ENCODE peak calls at places on chromosome 14, in eight cellular contexts. N is cardiac fibroblast; Q is CD8-positive, alpha-beta T cell; U is fibroblast of pulmonary artery; T is SK-N-SH; H is epithelial cell of proximal tubule; J is esophagus muscularis mucosa; V is AG09309. E is an unnamed sample.

GRCh38 chr14:88044129-88044727 is 39.3 kb downstream of the GPR65 start:
- DNase-seq in T (no peak), N (peak), H (no peak), V (no peak), Q (no peak), J (no peak), U (no peak), E (no peak)

GRCh38 chr14:65575389-65575788 is 162.9 kb downstream of the FUT8 start:
- DNase-seq in N (no peak), T (no peak), H (no peak), U (no peak), V (no peak), J (no peak), Q (no peak), E (no peak)

GRCh38 chr14:49659526-49660455 is 24.7 kb upstream of the DNAAF2 start:
- DNase-seq in N (no peak), U (no peak), V (no peak), T (no peak), H (no peak), Q (no peak), J (no peak), E (no peak)

GRCh38 chr14:23181453-23181852 is 2.0 kb downstream of the SLC7A8 start:
- DNase-seq in U (no peak), Q (no peak), J (no peak), V (no peak), T (no peak), N (no peak), H (no peak), E (no peak)

GRCh38 chr14:58243790-58244555 is 670 bp upstream of the PSMA3 start:
- DNase-seq in U (peak), J (no peak), H (no peak), V (no peak), Q (no peak), N (peak), T (no peak), E (no peak)

GRCh38 chr14:72615511-72616121 is 278.3 kb downstream of the DPF3 start:
- DNase-seq in Q (no peak), N (peak), J (peak), V (no peak), U (peak), H (no peak), T (no peak), E (peak)

GRCh38 chr14:50951032-50951431 is 6.7 kb upstream of the PYGL start:
- DNase-seq in H (no peak), T (no peak), J (no peak), V (no peak), N (no peak), U (no peak), Q (no peak), E (no peak)

GRCh38 chr14:82710257-82710841 is 1176.7 kb upstream of the SEL1L start:
- DNase-seq in V (no peak), T (peak), H (no peak), N (peak), J (no peak), Q (no peak), U (peak), E (peak)

GRCh38 chr14:105187935-105188524 is 6.9 kb upstream of the NUDT14 start:
- DNase-seq in J (no peak), V (no peak), H (no peak), Q (no peak), N (no peak), U (no peak), T (no peak), E (no peak)

GRCh38 chr14:56282179-56282578 is 164.0 kb downstream of the PELI2 start:
- DNase-seq in T (no peak), N (no peak), U (no peak), J (no peak), Q (no peak), H (no peak), V (no peak), E (no peak)

GRCh38 chr14:65753061-65753460 is 340.5 kb downstream of the FUT8 start:
- DNase-seq in N (no peak), T (no peak), V (no peak), U (no peak), J (no peak), H (no peak), Q (no peak), E (no peak)

GRCh38 chr14:45201908-45202307 is 51.1 kb downstream of the MIS18BP1 start:
- DNase-seq in V (no peak), U (peak), T (peak), N (peak), J (no peak), H (no peak), Q (peak), E (no peak)

GRCh38 chr14:105452963-105453362 is 21.7 kb upstream of the CRIP2 start:
- DNase-seq in U (no peak), H (no peak), Q (no peak), J (no peak), V (no peak), N (no peak), T (no peak), E (no peak)

GRCh38 chr14:60656755-60657608 is 7.7 kb upstream of the SIX1 start:
- DNase-seq in V (no peak), U (peak), H (no peak), T (peak), N (peak), J (no peak), Q (no peak), E (no peak)

GRCh38 chr14:62378057-62378456 is 615.8 kb downstream of the SNAPC1 start:
- DNase-seq in U (no peak), V (no peak), H (no peak), Q (no peak), T (no peak), J (no peak), N (no peak), E (no peak)

GRCh38 chr14:77660754-77661153 is 44.3 kb upstream of the SPTLC2 start:
- DNase-seq in V (no peak), Q (no peak), T (peak), H (no peak), J (no peak), U (no peak), N (no peak), E (peak)

GRCh38 chr14:20801726-20802125 is 918 bp downstream of the RNASE1 start:
- DNase-seq in U (no peak), H (no peak), V (no peak), T (no peak), J (no peak), Q (no peak), N (peak), E (no peak)

GRCh38 chr14:44795725-44796124 is 166.0 kb downstream of the KLHL28 start:
- DNase-seq in U (no peak), N (no peak), H (no peak), V (no peak), Q (no peak), T (no peak), J (no peak), E (no peak)

GRCh38 chr14:29941401-29941800 is 13.8 kb upstream of the PRKD1 start:
- DNase-seq in U (no peak), V (no peak), Q (no peak), J (no peak), T (no peak), H (no peak), N (no peak), E (no peak)

GRCh38 chr14:57641776-57642175 is 148.1 kb upstream of the CCDC198 start:
- DNase-seq in T (no peak), Q (no peak), V (no peak), J (no peak), N (no peak), U (no peak), H (no peak), E (no peak)

GRCh38 chr14:106347291-106347778 is 821.0 kb downstream of the TMEM121 start:
- DNase-seq in V (no peak), U (no peak), Q (no peak), T (no peak), H (no peak), J (no peak), N (no peak), E (no peak)

GRCh38 chr14:33469898-33470297 is 481.0 kb downstream of the EGLN3 start:
- DNase-seq in H (no peak), U (no peak), J (no peak), T (no peak), V (no peak), N (no peak), Q (no peak), E (no peak)

GRCh38 chr14:61051046-61051445 is 70.0 kb downstream of the SLC38A6 start:
- DNase-seq in H (no peak), V (peak), N (peak), Q (no peak), J (no peak), U (peak), T (no peak), E (no peak)

GRCh38 chr14:36580856-36581831 is 1.3 kb downstream of the NKX2-8 start:
- DNase-seq in V (no peak), T (peak), J (no peak), H (no peak), U (peak), N (peak), Q (no peak), E (no peak)

GRCh38 chr14:98925362-98926040 is 346.5 kb downstream of the BCL11B start:
- DNase-seq in T (no peak), V (no peak), U (no peak), N (no peak), J (no peak), H (no peak), Q (no peak), E (no peak)

GRCh38 chr14:29085546-29085945 is 319.0 kb downstream of the FOXG1 start:
- DNase-seq in N (peak), T (peak), J (no peak), Q (no peak), H (no peak), U (peak), V (no peak), E (no peak)

GRCh38 chr14:92625213-92625612 is 111.6 kb downstream of the RIN3 start:
- DNase-seq in J (no peak), Q (no peak), T (no peak), V (peak), U (peak), H (peak), N (peak), E (peak)

GRCh38 chr14:56294125-56294524 is 175.9 kb downstream of the PELI2 start:
- DNase-seq in N (no peak), J (no peak), Q (no peak), H (no peak), T (no peak), V (no peak), U (no peak), E (no peak)

GRCh38 chr14:102590667-102591099 is 1.8 kb upstream of the RCOR1 start:
- DNase-seq in T (peak), J (no peak), H (no peak), V (no peak), U (peak), Q (no peak), N (peak), E (no peak)

GRCh38 chr14:68834816-68835215 is 41.9 kb upstream of the ZFP36L1 start:
- DNase-seq in N (no peak), J (no peak), V (no peak), T (no peak), U (no peak), Q (no peak), H (no peak), E (no peak)

GRCh38 chr14:61527325-61528100 is 167.8 kb upstream of the HIF1A start:
- DNase-seq in J (no peak), Q (no peak), U (peak), H (no peak), T (no peak), N (peak), V (peak), E (peak)

GRCh38 chr14:90714811-90715210 is 101.4 kb downstream of the TTC7B start:
- DNase-seq in U (peak), N (peak), T (no peak), H (no peak), J (no peak), Q (no peak), V (no peak), E (no peak)

GRCh38 chr14:22791302-22791701 is 23.9 kb downstream of the SLC7A7 start:
- DNase-seq in H (peak), N (peak), T (no peak), U (peak), J (no peak), Q (no peak), V (peak), E (no peak)

GRCh38 chr14:33765251-33765650 is 185.6 kb downstream of the EGLN3 start:
- DNase-seq in N (peak), V (no peak), Q (no peak), J (no peak), H (no peak), U (peak), T (peak), E (no peak)

GRCh38 chr14:35961697-35962274 is 135.6 kb downstream of the BRMS1L start:
- DNase-seq in N (no peak), Q (no peak), H (no peak), U (no peak), T (no peak), J (peak), V (no peak), E (no peak)

GRCh38 chr14:103141117-103141796 is 18.0 kb downstream of the TNFAIP2 start:
- DNase-seq in T (peak), J (no peak), N (peak), V (no peak), U (peak), H (no peak), Q (no peak), E (no peak)

GRCh38 chr14:52422650-52423356 is 108.7 kb downstream of the PTGER2 start:
- DNase-seq in J (no peak), H (no peak), T (peak), V (no peak), N (no peak), Q (no peak), U (no peak), E (no peak)

GRCh38 chr14:93832665-93833064 is 44.4 kb upstream of the PRIMA1 start:
- DNase-seq in H (no peak), Q (no peak), T (peak), N (no peak), J (no peak), V (no peak), U (no peak), E (no peak)

GRCh38 chr14:103700753-103701490 is 14.3 kb downstream of the XRCC3 start:
- DNase-seq in J (no peak), H (no peak), N (no peak), U (no peak), T (no peak), V (no peak), Q (no peak), E (no peak)

GRCh38 chr14:38250316-38250715 is 5.6 kb downstream of the CLEC14A start:
- DNase-seq in J (no peak), N (no peak), Q (no peak), V (no peak), T (no peak), U (no peak), H (no peak), E (no peak)

GRCh38 chr14:38252066-38252710 is 3.7 kb downstream of the CLEC14A start:
- DNase-seq in U (no peak), Q (no peak), J (no peak), V (no peak), T (no peak), N (no peak), H (no peak), E (no peak)

GRCh38 chr14:38243696-38244250 is 12.1 kb downstream of the CLEC14A start:
- DNase-seq in H (no peak), U (no peak), T (no peak), N (no peak), Q (no peak), J (no peak), V (peak), E (no peak)

GRCh38 chr14:38248629-38249028 is 7.3 kb downstream of the CLEC14A start:
- DNase-seq in N (no peak), T (no peak), U (no peak), H (no peak), V (no peak), Q (no peak), J (no peak), E (no peak)
- TF ChIP-seq CTCF in N (peak), T (peak), U (peak), H (peak), V (no peak), Q (no peak), J (no peak), E (peak)

GRCh38 chr14:74219806-74220205 is 19.4 kb upstream of the VSX2 start:
- DNase-seq in T (no peak), U (no peak), N (no peak), V (no peak), J (no peak), Q (no peak), H (no peak), E (no peak)

GRCh38 chr14:74216671-74217070 is 22.6 kb upstream of the VSX2 start:
- DNase-seq in Q (no peak), V (no peak), U (no peak), N (no peak), T (no peak), J (no peak), H (no peak), E (no peak)

GRCh38 chr14:74219277-74219676 is 20.0 kb upstream of the VSX2 start:
- DNase-seq in V (no peak), N (no peak), U (no peak), Q (no peak), T (no peak), J (no peak), H (no peak), E (no peak)

GRCh38 chr14:74218462-74218861 is 20.8 kb upstream of the VSX2 start:
- DNase-seq in H (no peak), U (no peak), T (no peak), V (no peak), J (no peak), Q (no peak), N (no peak), E (no peak)

GRCh38 chr14:74217672-74218448 is 21.4 kb upstream of the VSX2 start:
- DNase-seq in U (peak), J (no peak), Q (peak), H (no peak), T (peak), N (peak), V (no peak), E (peak)
- H3K4me3 ChIP-seq in U (no peak), J (peak), Q (peak), H (peak), T (peak), N (peak), V (peak), E (no peak)

GRCh38 chr14:24299255-24300191 is at the start of the genes DHRS1 and NOP9:
- DNase-seq in U (peak), Q (peak), T (peak), N (peak), J (peak), V (peak), H (no peak), E (peak)
- TF ChIP-seq CTCF in U (no peak), Q (no peak), T (no peak), N (no peak), J (peak), V (no peak), H (no peak), E (no peak)

DNA sequence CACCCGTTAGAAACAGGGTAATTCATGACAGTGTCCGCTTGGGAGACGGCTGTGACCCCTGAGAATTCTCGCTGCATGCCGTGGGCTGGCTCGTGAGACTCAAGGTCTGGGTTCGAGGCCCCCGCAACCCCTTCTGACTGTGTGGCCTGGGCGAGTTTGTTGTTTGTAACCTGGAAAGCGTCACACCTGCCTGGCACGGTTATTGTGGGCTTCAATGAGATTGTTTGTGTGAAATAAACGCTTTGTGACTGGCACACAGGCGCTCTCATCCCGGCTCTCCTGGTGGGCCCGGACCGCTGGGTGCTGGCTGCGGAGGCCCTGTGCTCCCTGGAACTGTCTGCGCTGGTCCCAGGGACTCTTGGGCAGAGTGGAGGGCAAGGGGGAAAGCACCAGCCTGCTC is 33.9 kb downstream of the MEG3 start:
- DNase-seq in J (no peak), V (no peak), T (no peak), U (no peak), H (no peak), N (no peak), Q (no peak), E (no peak)
- H3K4me3 ChIP-seq in J (no peak), V (no peak), T (no peak), U (no peak), H (no peak), N (no peak), Q (no peak), E (no peak)